ENCODE peak calls at places on chromosome 4, in five cellular contexts. C is GM12878; P is effector memory CD4-positive, alpha-beta T cell; K is endodermal cell; W is activated naive CD4-positive, alpha-beta T cell. E is an unnamed sample.

GRCh38 chr4:4971796-4972195 is 47.5 kb downstream of the CYTL1 start:
- DNase-seq in C (no peak), P (no peak), K (no peak), W (no peak), E (no peak)

GRCh38 chr4:5399790-5400421 is 308.5 kb downstream of the EVC2 start:
- DNase-seq in C (no peak), P (no peak), K (peak), W (no peak), E (no peak)

GRCh38 chr4:74640111-74640903 is 154.0 kb downstream of the BTC start:
- DNase-seq in C (no peak), P (no peak), K (no peak), W (no peak), E (peak)

GRCh38 chr4:70927502-70928139 is 25.5 kb downstream of the MOB1B start:
- DNase-seq in C (no peak), P (no peak), K (no peak), W (peak), E (no peak)

GRCh38 chr4:164943192-164943591 is 34.3 kb downstream of the TRIM61 start:
- DNase-seq in C (no peak), P (no peak), K (no peak), W (no peak), E (no peak)

GRCh38 chr4:48340276-48340904 is 939 bp upstream of the SLAIN2 start:
- DNase-seq in C (no peak), P (no peak), K (peak), W (no peak), E (peak)

GRCh38 chr4:1790005-1790404 is 3.1 kb upstream of the FGFR3 start:
- DNase-seq in C (no peak), P (no peak), K (no peak), W (no peak), E (no peak)

GRCh38 chr4:1009647-1010521 is 1.5 kb upstream of the FGFRL1 start:
- DNase-seq in C (no peak), P (peak), K (peak), W (peak), E (peak)

GRCh38 chr4:4575284-4576211 is 33.7 kb upstream of the STX18 start:
- DNase-seq in C (peak), P (peak), K (peak), W (peak), E (peak)